ENCODE peak calls at places on chromosomes 3 and 15, in five cellular contexts. V is stomach; T is CD8-positive, alpha-beta T cell; A is left ventricle myocardium inferior; K is OCI-LY7. Q is an unnamed sample. For H3K9me3 and H3K4me1, the result is how much of the 10 kb centered on the place peaks cover.

GRCh38 chr3:125587039-125587664 is 8.1 kb downstream of the OSBPL11 start:
- DNase-seq in V (no peak), K (no peak), T (no peak), A (no peak), Q (no peak)

GRCh38 chr3:51384145-51384729 is 854 bp upstream of the MANF start:
- DNase-seq in T (no peak), A (peak), V (no peak), K (peak), Q (no peak)

GRCh38 chr3:40387001-40387894 is at the start of gene ENTPD3:
- DNase-seq in V (peak), A (no peak), K (no peak), T (peak), Q (no peak)

GRCh38 chr3:146246493-146246892 is 4.4 kb downstream of the PLSCR4 start:
- DNase-seq in T (no peak), K (no peak), A (no peak), V (no peak), Q (no peak)

GRCh38 chr3:48215019-48215418 is 8.3 kb upstream of the CAMP start:
- DNase-seq in A (peak), V (peak), T (no peak), K (no peak), Q (no peak)

GRCh38 chr3:34919025-34919424 is 720.3 kb upstream of the ARPP21 start:
- DNase-seq in V (no peak), K (no peak), T (no peak), A (no peak), Q (no peak)

GRCh38 chr15:56587686-56588085 is 122.7 kb upstream of the MNS1 start:
- DNase-seq in V (no peak), K (no peak), T (no peak), A (no peak), Q (no peak)

GRCh38 chr15:85826756-85827515 is 32.2 kb upstream of the KLHL25 start:
- DNase-seq in V (no peak), A (no peak), T (no peak), K (no peak), Q (no peak)

GRCh38 chr15:40064231-40064894 is 25.4 kb upstream of the SRP14 start:
- DNase-seq in V (no peak), T (no peak), A (no peak), K (peak), Q (no peak)

GRCh38 chr15:25176616-25176923 is 221.8 kb downstream of the SNRPN start:
- DNase-seq in T (peak), A (peak), K (no peak), V (peak), Q (peak)

GRCh38 chr15:90598053-90598577 is 68.4 kb downstream of the CRTC3 start:
- DNase-seq in K (peak), T (no peak), V (peak), A (peak), Q (no peak)

GRCh38 chr3:139588450-139588849 is 48.9 kb upstream of the RBP1 start:
- DNase-seq in V (no peak), A (peak), K (no peak), T (no peak), Q (no peak)

GRCh38 chr3:100001514-100002270 is 112.6 kb downstream of the FILIP1L start:
- DNase-seq in K (no peak), V (no peak), A (no peak), T (no peak), Q (no peak)

GRCh38 chr3:73448761-73449290 is 175.9 kb downstream of the PDZRN3 start:
- DNase-seq in A (no peak), K (peak), T (no peak), V (no peak), Q (no peak)

GRCh38 chr3:185280572-185281365 is 26.9 kb upstream of the EHHADH start:
- DNase-seq in V (no peak), A (no peak), T (no peak), K (peak), Q (no peak)

GRCh38 chr15:41545218-41545617 is 1.2 kb upstream of the RPAP1 start:
- DNase-seq in K (no peak), A (no peak), T (no peak), V (no peak), Q (peak)

GRCh38 chr3:33777996-33778395 is 20.4 kb upstream of the PDCD6IP start:
- DNase-seq in T (no peak), V (no peak), K (no peak), A (no peak), Q (no peak)

GRCh38 chr15:31164573-31164912 is 63.0 kb upstream of the TRPM1 start:
- DNase-seq in A (no peak), K (no peak), V (no peak), T (no peak), Q (no peak)

GRCh38 chr3:71400986-71401451 is 182.5 kb downstream of the FOXP1 start:
- DNase-seq in K (no peak), A (no peak), T (no peak), V (no peak), Q (no peak)

GRCh38 chr3:16940769-16941683 is 56.3 kb downstream of the PLCL2 start:
- DNase-seq in K (no peak), V (no peak), A (no peak), T (no peak), Q (no peak)

GRCh38 chr15:80530737-80531365 is 126.7 kb downstream of the ARNT2 start:
- DNase-seq in T (no peak), V (no peak), A (no peak), K (no peak), Q (no peak)

GRCh38 chr3:37996785-37997301 is 6.3 kb downstream of the VILL start:
- DNase-seq in T (peak), A (peak), V (peak), K (peak), Q (peak)

GRCh38 chr15:32029862-32030781 is at the start of gene CHRNA7:
- DNase-seq in V (peak), A (peak), T (no peak), K (peak), Q (peak)

GRCh38 chr3:64803469-64803868 is 115.7 kb upstream of the ADAMTS9 start:
- DNase-seq in K (no peak), T (no peak), V (no peak), A (no peak), Q (no peak)

GRCh38 chr3:57161915-57162314 is 3.2 kb downstream of the IL17RD start:
- DNase-seq in V (no peak), A (no peak), K (no peak), T (no peak), Q (no peak)

GRCh38 chr15:39400821-39401550 is 179.9 kb upstream of the THBS1 start:
- DNase-seq in V (no peak), A (no peak), T (no peak), K (no peak), Q (no peak)

GRCh38 chr3:72008226-72008996 is 223.5 kb upstream of the PROK2 start:
- DNase-seq in A (no peak), K (no peak), V (no peak), T (no peak), Q (no peak)

GRCh38 chr15:27757050-27757449 is 342.1 kb downstream of the OCA2 start:
- DNase-seq in K (no peak), V (no peak), A (no peak), T (no peak), Q (no peak)
- H3K9me3 ChIP-seq in K (under half), V (under half), A (under half), T (under half), Q (under half)

GRCh38 chr15:101523560-101523940 is 34.0 kb upstream of the PCSK6 start:
- DNase-seq in A (no peak), K (no peak), T (no peak), V (no peak), Q (no peak)
- H3K4me1 ChIP-seq in A (under half), K (under half), T (under half), V (under half), Q (under half)

GRCh38 chr3:129919357-129919756 is 25.8 kb upstream of the TMCC1 start:
- DNase-seq in A (no peak), K (no peak), T (no peak), V (no peak), Q (no peak)
- H3K9me3 ChIP-seq in A (half or more), K (under half), T (under half), V (under half), Q (under half)

DNA sequence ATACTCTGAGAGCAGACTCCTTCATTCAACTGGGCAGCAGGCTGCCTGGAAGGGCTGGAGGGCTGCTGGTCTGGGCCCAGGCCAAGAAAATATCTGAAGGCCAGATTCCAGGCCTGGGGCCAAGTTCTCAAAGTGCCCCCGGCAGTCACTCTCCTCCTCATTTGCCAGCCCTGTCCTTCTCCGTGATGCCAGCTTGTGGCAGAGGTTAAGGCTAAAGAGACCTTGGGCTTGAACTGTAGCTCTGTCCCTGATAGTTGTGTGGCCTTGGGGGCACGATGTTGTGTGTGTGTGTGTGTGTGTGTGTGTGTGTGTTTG is 39.0 kb downstream of the FAM3D start:
- DNase-seq in V (peak), K (no peak), T (no peak), A (peak), Q (no peak)
- H3K4me1 ChIP-seq in V (under half), K (under half), T (under half), A (half or more), Q (under half)

DNA sequence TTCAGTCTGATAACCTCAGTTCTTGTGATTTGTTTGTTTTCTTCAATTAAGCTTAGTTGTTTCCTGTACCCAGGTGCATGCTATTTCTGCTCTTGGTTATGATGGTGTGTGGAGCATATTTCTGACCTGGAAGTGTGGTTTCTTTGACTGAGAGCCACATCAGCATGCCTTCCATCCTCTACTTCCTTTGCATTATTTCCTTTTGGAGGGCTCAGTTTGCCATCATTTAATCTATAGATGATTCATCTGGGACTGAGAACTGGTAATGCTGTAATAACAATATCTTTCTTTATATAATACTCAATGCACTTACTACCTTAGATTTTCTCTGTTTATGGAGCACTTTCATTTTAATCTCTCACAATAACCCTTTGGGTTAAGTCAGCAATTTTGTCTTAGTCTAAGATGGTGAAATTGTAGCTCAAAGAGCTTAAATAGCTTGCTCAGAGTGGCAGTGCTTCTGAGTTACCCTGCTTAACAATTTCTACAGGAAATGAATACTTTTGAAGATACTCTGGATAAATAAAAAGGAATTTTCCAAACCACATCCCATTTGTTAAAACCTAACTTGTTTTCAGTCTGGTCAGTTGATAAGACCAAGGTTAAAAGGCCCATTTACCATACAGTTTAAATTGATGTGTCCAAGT is 37.1 kb downstream of the HMG20A start:
- DNase-seq in A (no peak), T (no peak), V (no peak), K (peak), Q (no peak)
- H3K9me3 ChIP-seq in A (under half), T (under half), V (under half), K (under half), Q (under half)

GRCh38 chr3:46127503-46127902 is 80.6 kb downstream of the CCR1 start:
- DNase-seq in K (no peak), T (no peak), A (no peak), V (no peak), Q (no peak)
- H3K4me1 ChIP-seq in K (under half), T (under half), A (under half), V (under half), Q (under half)

GRCh38 chr3:43043071-43043766 is 62.7 kb downstream of the POMGNT2 start:
- DNase-seq in T (no peak), A (no peak), K (no peak), V (no peak), Q (no peak)

GRCh38 chr3:43046583-43046982 is 59.3 kb downstream of the POMGNT2 start:
- DNase-seq in A (no peak), V (no peak), T (no peak), K (no peak), Q (no peak)

GRCh38 chr3:43048470-43048869 is 57.4 kb downstream of the POMGNT2 start:
- DNase-seq in A (no peak), T (no peak), V (no peak), K (no peak), Q (no peak)

GRCh38 chr3:43041517-43041916 is 62.4 kb downstream of the GASK1A start:
- DNase-seq in V (no peak), K (no peak), T (no peak), A (no peak), Q (no peak)

GRCh38 chr3:43043793-43044192 is 62.1 kb downstream of the POMGNT2 start:
- DNase-seq in V (no peak), A (no peak), K (no peak), T (no peak), Q (no peak)
- H3K9me3 ChIP-seq in V (under half), A (under half), K (under half), T (under half), Q (under half)

DNA sequence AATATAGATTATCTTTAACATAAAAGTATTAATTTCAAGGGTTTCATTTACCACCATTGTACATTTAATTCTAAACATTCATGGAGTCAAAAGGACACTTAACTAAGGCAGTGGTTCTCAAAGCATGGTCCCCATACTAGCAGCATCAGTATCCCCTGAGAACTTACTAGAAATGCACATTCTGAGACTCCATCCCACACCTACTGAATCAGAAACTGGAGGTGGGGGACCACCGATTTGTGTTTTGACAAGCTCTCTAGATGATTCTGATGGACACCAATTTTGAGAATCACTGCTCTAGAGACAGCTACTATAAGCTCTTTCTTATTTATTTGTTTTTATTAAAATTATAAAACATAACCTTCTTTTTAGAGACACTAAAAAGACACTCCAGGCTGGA is 34.0 kb downstream of the SENP5 start:
- DNase-seq in K (no peak), T (no peak), V (no peak), A (no peak), Q (no peak)
- H3K4me1 ChIP-seq in K (under half), T (under half), V (under half), A (under half), Q (under half)

GRCh38 chr3:129522953-129523352 is 5.5 kb upstream of the RHO start:
- DNase-seq in A (no peak), T (no peak), K (no peak), V (no peak), Q (no peak)
- H3K9me3 ChIP-seq in A (under half), T (under half), K (under half), V (under half), Q (under half)